ENCODE peak calls at places on chromosomes 4 and X, in six cellular contexts. S, N, G, L, H and U are unnamed samples.

GRCh38 chr4:1416948-1417260 is 10.7 kb upstream of the NKX1-1 start:
- DNase-seq in S (no peak), N (no peak), G (no peak), L (no peak), H (no peak), U (no peak)

GRCh38 chrX:131830400-131831184 is 192.5 kb upstream of the STK26 start:
- DNase-seq in S (peak; percentile 55), N (peak; percentile 70), G (peak; percentile 45), L (peak; percentile 71), H (peak; percentile 88), U (no peak)

GRCh38 chrX:323721-324628 is 5.4 kb upstream of the GTPBP6 start:
- DNase-seq in S (peak; percentile 27), N (peak; percentile 81), G (no peak), L (peak; percentile 27), H (no peak), U (peak; percentile 42)

GRCh38 chr4:4488405-4489404 is 53.1 kb downstream of the STX18 start:
- DNase-seq in S (peak; percentile 44), N (peak; percentile 79), G (peak; percentile 68), L (peak; percentile 78), H (peak; percentile 51), U (peak; percentile 55)

GRCh38 chr4:6548201-6548881 is 26.6 kb upstream of the MAN2B2 start:
- DNase-seq in S (no peak), N (peak; percentile 83), G (no peak), L (peak; percentile 65), H (peak; percentile 20), U (no peak)

GRCh38 chr4:85475631-85476233 is 782 bp downstream of the ARHGAP24 start:
- DNase-seq in S (peak; percentile 22), N (peak; percentile 51), G (no peak), L (no peak), H (no peak), U (no peak)

GRCh38 chr4:21090098-21090666 is 389.9 kb downstream of the PACRGL start:
- DNase-seq in S (no peak), N (no peak), G (no peak), L (no peak), H (no peak), U (no peak)

GRCh38 chr4:185235480-185236154 is 26.2 kb downstream of the SNX25 start:
- DNase-seq in S (no peak), N (no peak), G (no peak), L (no peak), H (no peak), U (no peak)

GRCh38 chr4:158667651-158668198 is 4.0 kb downstream of the C4orf46 start:
- DNase-seq in S (no peak), N (peak; percentile 65), G (no peak), L (peak; percentile 62), H (no peak), U (no peak)

GRCh38 chr4:3520276-3520675 is 11.9 kb downstream of the LRPAP1 start:
- DNase-seq in S (no peak), N (no peak), G (no peak), L (no peak), H (no peak), U (no peak)

GRCh38 chrX:107135076-107135964 is 16.7 kb upstream of the RBM41 start:
- DNase-seq in S (no peak), N (no peak), G (no peak), L (peak; percentile 74), H (no peak), U (no peak)

GRCh38 chr4:182748283-182748682 is 168.9 kb downstream of the DCTD start:
- DNase-seq in S (no peak), N (no peak), G (no peak), L (no peak), H (no peak), U (no peak)

GRCh38 chr4:26206339-26206738 is 114.5 kb upstream of the RBPJ start:
- DNase-seq in S (no peak), N (no peak), G (no peak), L (no peak), H (no peak), U (no peak)

GRCh38 chrX:135632353-135632752 is 81.1 kb upstream of the CT45A1 start:
- DNase-seq in S (no peak), N (no peak), G (no peak), L (peak; percentile 2), H (no peak), U (no peak)